ENCODE peak calls at places on chromosomes 11 and 22, in six cellular contexts. C, Q, Z, A, W and I are unnamed samples.
A peak's percentile ranks its signal among the peaks of the same experiment; 100 is the strongest.

GRCh38 chr11:11189501-11189900 is 163.5 kb downstream of the CSNK2A3 start:
- DNase-seq in C (no peak), W (no peak), Z (no peak), Q (no peak), A (no peak), I (no peak)

GRCh38 chr11:133964946-133965632 is 8.3 kb upstream of the IGSF9B start:
- DNase-seq in Q (no peak), C (no peak), W (no peak), Z (no peak), A (no peak), I (no peak)

GRCh38 chr11:68066742-68067141 is 27.9 kb downstream of the TCIRG1 start:
- DNase-seq in A (no peak), C (no peak), Z (no peak), Q (peak; percentile 68), W (no peak), I (no peak)

GRCh38 chr22:21936151-21936778 is 16.4 kb downstream of the PPM1F start:
- DNase-seq in W (no peak), Z (no peak), Q (no peak), A (no peak), C (no peak), I (no peak)

GRCh38 chr11:130071211-130071712 is 1.6 kb downstream of the APLP2 start:
- DNase-seq in A (no peak), Z (no peak), C (no peak), W (no peak), Q (peak; percentile 45), I (no peak)

GRCh38 chr22:31561970-31562369 is 65.6 kb downstream of the SFI1 start:
- DNase-seq in A (no peak), C (no peak), Q (no peak), W (no peak), Z (no peak), I (no peak)

GRCh38 chr11:2945757-2946287 is 16.6 kb upstream of the PHLDA2 start:
- DNase-seq in Q (no peak), Z (no peak), A (no peak), C (no peak), W (no peak), I (no peak)

GRCh38 chr11:67057410-67057757 is 737 bp downstream of the RHOD start:
- DNase-seq in W (no peak), C (no peak), A (no peak), Z (peak; percentile 37), Q (no peak), I (no peak)

GRCh38 chr22:40385041-40385782 is 14.8 kb downstream of the SGSM3 start:
- DNase-seq in C (no peak), Z (no peak), A (no peak), Q (no peak), W (no peak), I (no peak)

GRCh38 chr11:92671081-92671480 is 298.4 kb upstream of the MTNR1B start:
- DNase-seq in Z (no peak), W (no peak), A (no peak), C (no peak), Q (no peak), I (no peak)

GRCh38 chr22:39534591-39535301 is 2.2 kb upstream of the RPS19BP1 start:
- DNase-seq in Z (peak; percentile 87), C (peak; percentile 79), A (no peak), Q (peak; percentile 64), W (peak; percentile 67), I (peak; percentile 75)

GRCh38 chr11:47863893-47864430 is 15.8 kb upstream of the NUP160 start:
- DNase-seq in Z (no peak), Q (no peak), A (no peak), C (no peak), W (no peak), I (no peak)

GRCh38 chr11:61516675-61517516 is 8.3 kb downstream of the LRRC10B start:
- DNase-seq in A (no peak), W (peak; percentile 28), C (no peak), Z (no peak), Q (peak; percentile 10), I (peak; percentile 39)

GRCh38 chr11:61602775-61603569 is 22.1 kb upstream of the SYT7 start:
- DNase-seq in Z (peak; percentile 65), A (peak; percentile 96), W (no peak), C (no peak), Q (peak; percentile 89), I (no peak)